ENCODE peak calls at places on chromosomes 13 and 19, in ten cellular contexts. R is breast epithelium, L is tibial nerve, T is GM23338, Z is AG04450, O is body of pancreas, C is uterus, H is right atrium auricular region, I is transverse colon, F is thoracic aorta. B is an unnamed sample.

GRCh38 chr19:52138614-52139290 is 986 bp downstream of the ZNF616 start:
- DNase-seq in R (no peak), L (no peak), T (peak), Z (no peak), O (peak), C (peak), H (no peak), I (peak), F (no peak), B (no peak)

GRCh38 chr19:40804783-40805242 is 5.8 kb downstream of the EGLN2 start:
- DNase-seq in R (no peak), L (no peak), T (no peak), Z (no peak), O (peak), C (no peak), H (no peak), I (no peak), F (no peak), B (no peak)

GRCh38 chr19:6103217-6103644 is 7.1 kb downstream of the RFX2 start:
- DNase-seq in R (peak), L (peak), T (no peak), Z (peak), O (peak), C (peak), H (peak), I (peak), F (peak), B (peak)

GRCh38 chr19:33795370-33796163 is 1.1 kb upstream of the KCTD15 start:
- DNase-seq in R (peak), L (peak), T (peak), Z (no peak), O (peak), C (peak), H (peak), I (peak), F (no peak), B (peak)

GRCh38 chr13:29702912-29703351 is 107.4 kb upstream of the SLC7A1 start:
- DNase-seq in R (no peak), L (no peak), T (peak), Z (peak), O (no peak), C (peak), H (no peak), I (no peak), F (no peak), B (peak)

GRCh38 chr13:93066187-93066586 is 160.4 kb upstream of the GPC6 start:
- DNase-seq in R (no peak), L (no peak), T (no peak), Z (peak), O (no peak), C (no peak), H (no peak), I (no peak), F (no peak), B (no peak)

GRCh38 chr13:71867101-71867814 is at the start of gene DACH1:
- DNase-seq in R (peak), L (no peak), T (peak), Z (no peak), O (peak), C (peak), H (no peak), I (peak), F (no peak), B (no peak)

GRCh38 chr13:92272177-92272576 is 873.8 kb downstream of the GPC5 start:
- DNase-seq in R (no peak), L (no peak), T (no peak), Z (no peak), O (no peak), C (no peak), H (no peak), I (no peak), F (no peak), B (no peak)

GRCh38 chr13:36904219-36904618 is 15.8 kb downstream of the SMAD9 start:
- DNase-seq in R (no peak), L (no peak), T (no peak), Z (no peak), O (no peak), C (no peak), H (no peak), I (peak), F (no peak), B (no peak)

GRCh38 chr13:100803091-100803490 is 128.5 kb upstream of the TMTC4 start:
- DNase-seq in R (no peak), L (no peak), T (no peak), Z (no peak), O (no peak), C (no peak), H (no peak), I (no peak), F (no peak), B (no peak)
- H3K27ac ChIP-seq in R (no peak), L (no peak), T (no peak), Z (no peak), O (no peak), C (no peak), H (no peak), I (no peak), F (no peak), B (no peak)

DNA sequence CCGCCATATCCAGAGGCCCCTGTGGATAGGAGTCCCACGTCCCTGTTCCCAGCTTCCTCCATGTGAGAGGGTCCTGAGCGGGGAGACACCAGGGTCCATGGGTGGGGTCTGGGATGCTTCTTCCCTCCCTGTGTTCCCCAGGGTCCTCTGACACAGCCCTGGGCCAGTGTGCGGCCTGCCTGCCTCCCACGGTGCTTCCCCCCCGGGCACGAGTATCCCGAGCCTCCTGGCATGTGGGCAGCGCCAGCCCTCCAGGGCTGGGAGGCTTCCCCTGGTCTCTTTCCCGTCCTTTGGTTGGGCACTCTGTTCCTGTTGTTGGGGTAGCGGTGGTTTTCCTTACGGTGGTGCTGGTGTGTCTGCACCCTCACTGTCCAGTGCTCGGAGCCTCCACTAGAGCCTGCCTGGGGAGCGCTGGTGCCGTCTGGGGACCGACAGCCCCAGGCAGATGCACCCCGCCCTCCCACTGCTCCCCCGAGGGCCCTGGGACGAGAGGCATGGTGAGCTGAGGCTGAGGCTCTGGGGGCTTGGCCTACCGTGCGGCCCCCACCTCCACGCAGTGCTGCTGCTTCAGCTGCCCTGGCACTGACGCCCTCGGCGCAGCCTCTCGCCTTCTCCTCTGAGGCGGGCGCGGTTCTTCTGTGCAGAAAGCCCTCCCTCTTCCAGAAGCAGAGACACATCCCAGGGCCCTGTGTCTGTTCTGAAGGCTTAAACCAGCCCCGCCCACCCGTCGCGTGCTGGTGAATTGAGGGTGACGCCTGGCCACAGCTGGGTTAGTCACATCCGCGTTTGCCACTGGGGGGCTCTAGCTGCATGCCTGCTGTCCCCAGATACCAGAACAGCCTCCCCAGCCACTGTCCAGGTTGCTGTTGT is 27.9 kb downstream of the PLEKHJ1 start:
- DNase-seq in R (no peak), L (peak), T (peak), Z (no peak), O (peak), C (peak), H (peak), I (peak), F (peak), B (no peak)
- TF ChIP-seq CTCF in R (no peak), L (no peak), T (peak), Z (peak), O (no peak), C (peak), H (no peak), I (no peak), F (no peak), B (no peak)

GRCh38 chr13:114161028-114161556 is 18.0 kb upstream of the CFAP97D2 start:
- DNase-seq in R (no peak), L (no peak), T (no peak), Z (no peak), O (no peak), C (no peak), H (no peak), I (no peak), F (no peak), B (no peak)

GRCh38 chr13:114164027-114164426 is 15.0 kb upstream of the CFAP97D2 start:
- DNase-seq in R (no peak), L (no peak), T (no peak), Z (no peak), O (no peak), C (no peak), H (no peak), I (no peak), F (no peak), B (no peak)

GRCh38 chr13:114164681-114165429 is 14.2 kb upstream of the CFAP97D2 start:
- DNase-seq in R (no peak), L (no peak), T (no peak), Z (no peak), O (no peak), C (no peak), H (no peak), I (no peak), F (no peak), B (no peak)

GRCh38 chr13:114162533-114162922 is 16.5 kb upstream of the CFAP97D2 start:
- DNase-seq in R (no peak), L (no peak), T (no peak), Z (no peak), O (no peak), C (no peak), H (no peak), I (no peak), F (no peak), B (no peak)

DNA sequence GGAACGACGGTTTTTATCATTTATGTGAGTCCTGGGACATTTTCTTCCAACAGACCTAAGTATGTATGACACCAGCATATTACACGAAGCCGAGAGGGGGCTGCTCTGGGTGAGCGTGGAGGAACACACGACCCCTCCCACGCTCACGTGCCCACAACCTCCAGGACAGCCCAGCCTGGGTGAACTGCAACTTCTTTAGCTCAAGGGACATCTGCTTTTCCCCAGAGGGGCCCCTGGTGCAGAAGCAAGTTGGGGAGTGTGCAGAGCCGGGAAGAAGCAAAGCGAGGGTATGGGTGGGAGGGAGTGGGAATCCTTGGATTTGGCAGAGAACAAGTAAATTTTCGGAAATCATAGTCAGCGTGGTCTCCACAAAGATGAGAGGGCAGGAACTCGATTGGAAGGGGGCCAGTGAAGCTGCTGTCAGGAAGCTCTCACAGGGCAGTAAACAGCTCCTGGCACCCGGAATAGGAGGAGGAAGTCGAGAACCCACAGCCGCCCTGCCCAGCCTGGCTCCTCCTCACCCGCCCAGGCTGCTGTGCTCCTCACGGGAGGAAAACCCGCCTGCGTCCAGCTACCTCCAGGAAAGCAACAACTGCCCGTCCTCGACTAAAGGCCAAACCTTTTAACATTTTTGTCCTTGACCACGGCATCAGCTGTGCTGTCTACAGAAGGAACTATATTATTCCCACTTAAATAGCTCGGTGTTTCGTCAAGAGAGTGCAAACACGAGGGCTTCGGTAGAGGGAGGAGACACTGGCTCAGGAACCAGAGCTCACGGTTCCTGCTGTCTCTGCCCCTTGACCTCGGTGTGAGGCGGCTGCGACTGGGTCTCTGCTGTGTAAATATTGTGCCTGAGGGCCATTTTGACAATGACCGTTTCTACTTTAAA is 17.2 kb upstream of the CFAP97D2 start:
- DNase-seq in R (no peak), L (no peak), T (no peak), Z (no peak), O (peak), C (peak), H (no peak), I (peak), F (no peak), B (no peak)
- H3K4me3 ChIP-seq in R (no peak), L (no peak), T (no peak), Z (peak), O (no peak), C (no peak), H (peak), I (no peak), F (peak), B (peak)

GRCh38 chr19:3984584-3984907 is 717 bp downstream of the EEF2 start:
- DNase-seq in R (no peak), L (no peak), T (no peak), Z (no peak), O (no peak), C (no peak), H (no peak), I (no peak), F (no peak), B (no peak)
- H3K27ac ChIP-seq in R (peak), L (peak), T (peak), Z (peak), O (peak), C (peak), H (peak), I (peak), F (peak), B (peak)

DNA sequence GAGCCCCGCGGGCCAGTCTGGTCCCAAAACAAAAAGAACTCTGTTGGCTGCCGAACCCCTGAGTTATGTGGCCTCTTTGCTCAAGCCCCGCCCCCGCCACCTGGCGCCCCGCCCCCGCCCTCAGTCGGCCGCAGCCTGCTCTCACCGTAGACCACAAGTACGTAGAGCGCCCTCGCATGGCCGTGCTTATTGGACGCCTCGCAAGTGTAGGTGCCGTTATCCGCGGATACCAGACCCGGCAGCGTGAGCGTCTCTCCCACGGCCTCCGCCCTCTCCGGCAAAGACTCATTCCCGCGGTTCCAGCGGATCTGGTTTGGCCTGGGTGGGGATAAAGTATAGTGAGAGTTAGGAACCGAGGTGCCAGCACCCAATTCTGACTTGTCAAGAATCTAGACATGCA is 5.5 kb upstream of the ZNF428 start:
- DNase-seq in R (no peak), L (no peak), T (peak), Z (no peak), O (peak), C (no peak), H (no peak), I (peak), F (no peak), B (no peak)
- TF ChIP-seq CTCF in R (no peak), L (no peak), T (peak), Z (peak), O (no peak), C (no peak), H (no peak), I (peak), F (no peak), B (no peak)

GRCh38 chr13:40984670-40985366 is 34.3 kb downstream of the ELF1 start:
- DNase-seq in R (no peak), L (no peak), T (no peak), Z (no peak), O (no peak), C (no peak), H (no peak), I (no peak), F (no peak), B (no peak)
- H3K4me3 ChIP-seq in R (peak), L (no peak), T (no peak), Z (no peak), O (no peak), C (peak), H (peak), I (no peak), F (peak), B (peak)

B was measured in coronary artery.